ENCODE peak calls at places on chromosomes 6 and 20, in five cellular contexts. W, U, Z, T and V are unnamed samples.

GRCh38 chr6:42021847-42022754 is 28.2 kb upstream of the TAF8 start:
- DNase-seq in T (no peak), U (peak), Z (peak), W (no peak), V (no peak)

GRCh38 chr6:113920663-113921267 is 50.2 kb downstream of the HDAC2 start:
- DNase-seq in W (no peak), U (no peak), Z (no peak), T (no peak), V (no peak)

GRCh38 chr6:473356-473755 is 81.8 kb downstream of the IRF4 start:
- DNase-seq in Z (no peak), T (no peak), U (no peak), W (no peak), V (no peak)

GRCh38 chr20:3685341-3685740 is 3.5 kb upstream of the ADAM33 start:
- DNase-seq in T (no peak), U (no peak), Z (no peak), W (no peak), V (no peak)

GRCh38 chr20:46872315-46873211 is 22.1 kb upstream of the EYA2 start:
- DNase-seq in T (no peak), U (no peak), W (no peak), Z (no peak), V (no peak)

GRCh38 chr6:21132856-21133610 is 460.5 kb upstream of the SOX4 start:
- DNase-seq in W (no peak), T (no peak), Z (no peak), U (no peak), V (no peak)

GRCh38 chr6:107414246-107414645 is 45.1 kb downstream of the PDSS2 start:
- DNase-seq in U (no peak), T (no peak), Z (no peak), W (no peak), V (no peak)

GRCh38 chr6:149474108-149474935 is 10.5 kb downstream of the ZC3H12D start:
- DNase-seq in Z (no peak), W (no peak), U (no peak), T (no peak), V (no peak)

GRCh38 chr6:143734641-143735063 is 56.9 kb downstream of the PHACTR2 start:
- DNase-seq in W (no peak), T (no peak), Z (no peak), U (no peak), V (no peak)

GRCh38 chr6:44132476-44132875 is 5.1 kb downstream of the TMEM63B start:
- DNase-seq in T (no peak), U (no peak), Z (no peak), W (peak), V (no peak)

GRCh38 chr6:43020847-43021246 is 576 bp upstream of the RRP36 start:
- DNase-seq in T (no peak), Z (no peak), U (no peak), W (no peak), V (peak)

GRCh38 chr6:32069460-32069859 is 31.2 kb downstream of the CYP21A2 start:
- DNase-seq in W (no peak), U (no peak), Z (no peak), T (peak), V (no peak)

DNA sequence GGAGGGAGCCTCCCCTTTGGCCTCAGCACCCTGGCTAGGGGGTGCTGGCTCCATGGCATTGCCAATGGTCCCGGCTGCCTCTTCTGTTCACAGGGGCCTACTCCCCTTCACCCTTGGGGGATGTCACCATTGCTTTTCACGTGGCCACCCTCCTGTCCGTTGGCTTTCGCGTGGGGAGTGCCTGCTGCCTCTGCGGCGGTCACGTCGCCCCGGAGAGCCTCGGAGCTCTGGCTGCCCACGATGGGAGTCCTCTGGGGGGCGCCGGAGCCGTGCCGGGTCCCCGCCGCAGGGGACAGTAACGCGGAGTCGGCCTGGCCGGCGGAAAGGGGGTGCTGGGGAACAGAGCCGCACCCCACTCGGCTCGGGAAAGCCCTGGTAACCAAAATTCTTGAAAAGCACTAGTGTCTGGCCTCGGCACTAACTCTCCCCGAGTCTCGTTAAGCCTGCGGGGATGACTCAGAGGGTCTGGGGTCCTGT is 661 bp upstream of the HEBP2 start:
- DNase-seq in Z (peak), T (no peak), U (peak), W (peak), V (peak)
- TF ChIP-seq CTCF in Z (no peak), T (no peak), U (peak), W (no peak), V (peak)

DNA sequence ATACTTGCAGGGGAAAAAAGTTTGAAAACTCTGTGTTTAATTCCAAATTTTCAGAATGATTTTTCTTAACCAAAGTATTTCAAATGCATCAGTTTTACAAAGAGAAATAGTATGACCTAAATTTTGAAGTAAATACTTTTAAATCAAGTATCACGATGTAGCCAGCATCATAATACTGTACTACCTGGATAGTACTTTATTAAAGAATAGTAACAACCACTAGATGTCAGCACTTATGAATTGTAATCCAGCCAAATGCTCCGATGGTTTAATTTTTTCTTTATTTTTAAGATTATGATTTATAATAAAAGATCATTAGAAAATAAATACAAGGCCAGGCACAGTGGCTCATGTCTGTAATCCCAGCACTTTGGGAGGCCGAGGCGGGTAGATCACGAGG is 37.2 kb upstream of the HACE1 start:
- DNase-seq in T (no peak), Z (no peak), W (no peak), U (no peak), V (no peak)
- TF ChIP-seq CTCF in T (peak), Z (no peak), W (no peak), U (peak), V (peak)

DNA sequence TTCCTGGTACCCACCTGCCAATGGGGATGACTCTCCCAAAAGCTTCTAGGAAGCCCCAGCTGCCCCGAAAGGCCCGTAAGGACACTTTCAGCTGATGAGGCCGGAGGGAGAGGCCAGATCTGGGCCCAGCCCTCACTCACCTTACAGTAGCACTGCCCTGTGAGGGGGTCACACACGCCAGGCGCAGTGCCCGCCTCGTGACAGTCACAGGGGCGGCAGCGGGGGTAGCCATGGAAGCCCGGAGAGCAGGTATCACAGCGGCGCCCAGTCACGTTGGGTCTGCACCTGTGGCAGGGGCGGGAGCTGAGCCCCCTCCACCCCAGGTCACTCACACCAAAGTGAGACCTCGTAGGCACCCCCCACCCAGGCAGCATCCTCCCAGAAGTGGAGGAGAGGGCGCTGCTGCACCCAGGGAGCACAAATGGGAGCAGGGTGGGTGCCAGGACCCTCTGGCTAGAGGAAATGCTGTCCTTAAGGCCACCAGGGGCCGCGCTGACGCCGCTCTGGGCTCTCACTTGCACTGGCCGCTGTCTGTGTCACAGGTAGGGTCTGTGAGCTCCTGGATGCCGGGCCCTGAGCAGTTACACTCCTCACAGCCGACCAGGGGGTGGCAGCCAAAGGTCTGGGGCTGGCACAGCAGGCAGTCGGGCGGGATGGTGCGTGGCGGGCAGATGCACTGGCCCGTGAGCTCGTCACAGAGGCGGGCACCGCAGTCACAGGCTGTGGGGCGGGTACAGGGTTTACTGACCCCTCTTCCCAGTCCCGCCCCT is 25.1 kb downstream of the ADRM1 start:
- DNase-seq in T (peak), Z (no peak), U (no peak), W (no peak), V (no peak)
- TF ChIP-seq CTCF in T (no peak), Z (no peak), U (no peak), W (no peak), V (no peak)

GRCh38 chr6:142152731-142153130 is 5.7 kb downstream of the VTA1 start:
- DNase-seq in T (no peak), U (no peak), W (no peak), Z (no peak), V (no peak)

GRCh38 chr6:142155091-142155490 is 8.0 kb downstream of the VTA1 start:
- DNase-seq in T (no peak), Z (no peak), W (no peak), U (no peak), V (no peak)

GRCh38 chr6:142153230-142153629 is 6.2 kb downstream of the VTA1 start:
- DNase-seq in U (no peak), W (no peak), Z (no peak), T (no peak), V (no peak)

DNA sequence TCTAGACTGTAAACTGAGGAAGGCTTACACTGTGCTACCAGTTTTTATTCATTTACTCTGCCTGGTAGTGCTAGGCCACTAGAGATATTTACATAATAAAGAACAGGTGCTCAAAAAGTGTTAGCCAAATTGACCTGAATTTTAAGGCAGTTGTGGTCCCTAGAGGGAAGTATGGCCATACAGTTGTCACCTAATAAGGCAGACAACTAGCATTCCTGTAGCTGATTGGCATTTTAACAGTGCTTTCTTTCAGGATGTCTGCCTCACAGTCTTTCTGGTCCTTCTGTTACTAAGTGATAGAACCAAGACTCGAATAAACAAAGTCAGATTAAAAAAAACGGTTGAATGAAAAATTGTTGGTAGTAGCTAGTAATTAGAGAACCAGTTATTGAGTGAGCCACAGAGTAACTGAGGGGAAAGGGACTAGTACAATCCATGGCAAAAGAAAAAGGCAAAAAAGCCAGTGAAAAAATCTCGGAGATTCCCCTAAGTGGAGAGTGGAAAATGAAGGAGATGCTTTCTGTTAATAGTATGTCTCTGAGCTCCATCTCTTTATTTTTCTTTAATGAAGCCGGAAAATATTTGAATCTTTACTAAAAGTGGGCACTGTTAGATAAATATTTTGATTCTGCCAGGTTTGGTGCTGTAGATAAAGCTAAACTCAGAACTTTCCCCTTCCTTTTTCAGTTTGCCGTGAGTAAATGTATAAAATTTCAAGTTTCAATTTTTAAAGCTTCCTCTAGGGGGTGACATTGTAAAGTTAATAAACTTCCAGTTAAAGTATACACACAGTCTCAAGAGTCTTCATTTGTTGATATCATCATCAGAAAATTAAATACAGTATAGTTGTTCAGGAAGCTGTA is 9.1 kb downstream of the VTA1 start:
- DNase-seq in U (no peak), T (no peak), W (no peak), Z (no peak), V (no peak)
- TF ChIP-seq CTCF in U (no peak), T (peak), W (no peak), Z (peak), V (peak)

GRCh38 chr20:45304464-45304999 is 2.1 kb upstream of the RBPJL start:
- DNase-seq in U (no peak), Z (no peak), W (no peak), T (no peak), V (no peak)

GRCh38 chr20:45305262-45305661 is 1.4 kb upstream of the RBPJL start:
- DNase-seq in T (no peak), U (no peak), W (no peak), Z (no peak), V (no peak)

GRCh38 chr20:45308078-45308778 is at the start of gene MATN4:
- DNase-seq in U (no peak), T (no peak), W (no peak), Z (no peak), V (no peak)

GRCh38 chr20:45307076-45307645 is 521 bp downstream of the RBPJL start:
- DNase-seq in T (no peak), Z (no peak), W (no peak), U (no peak), V (no peak)

DNA sequence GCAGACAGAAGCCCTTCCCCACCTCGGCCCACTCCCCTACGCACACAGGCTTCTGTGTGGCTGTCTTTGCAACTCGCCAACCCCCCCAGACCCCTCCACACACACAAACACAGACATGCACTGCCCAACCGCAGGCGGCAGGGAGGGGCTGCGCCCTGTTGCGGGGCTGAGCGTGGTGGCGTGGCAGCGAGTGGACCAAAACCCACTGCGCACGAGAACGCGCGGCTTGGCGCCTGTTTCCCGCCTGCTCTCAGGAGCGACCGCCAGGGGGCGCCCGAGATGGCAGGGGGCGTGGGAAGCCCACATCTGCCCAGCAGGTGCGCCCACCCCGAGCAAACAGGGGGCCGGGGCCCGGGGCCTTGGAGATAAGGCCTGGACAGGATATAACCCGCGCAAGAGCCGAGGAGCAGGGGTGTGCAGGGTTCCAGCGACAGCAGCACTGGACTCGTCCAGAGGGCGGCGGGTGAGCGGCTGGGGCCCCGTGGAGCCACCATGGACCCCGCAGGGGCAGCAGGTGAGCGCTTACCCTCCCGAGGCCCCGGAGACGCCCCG is at the start of gene RBPJL:
- DNase-seq in T (no peak), Z (peak), W (no peak), U (peak), V (no peak)
- TF ChIP-seq CTCF in T (peak), Z (peak), W (peak), U (peak), V (no peak)

GRCh38 chr20:62436692-62437091 is 9.4 kb upstream of the RBBP8NL start:
- DNase-seq in T (no peak), W (no peak), U (no peak), Z (no peak), V (no peak)

GRCh38 chr20:62434098-62434497 is 6.8 kb upstream of the RBBP8NL start:
- DNase-seq in W (no peak), U (no peak), Z (no peak), T (no peak), V (no peak)

GRCh38 chr20:62437430-62437829 is 10.1 kb upstream of the RBBP8NL start:
- DNase-seq in T (peak), W (no peak), U (no peak), Z (no peak), V (no peak)

GRCh38 chr20:62439218-62439617 is 11.9 kb upstream of the RBBP8NL start:
- DNase-seq in Z (no peak), W (no peak), U (no peak), T (no peak), V (no peak)

DNA sequence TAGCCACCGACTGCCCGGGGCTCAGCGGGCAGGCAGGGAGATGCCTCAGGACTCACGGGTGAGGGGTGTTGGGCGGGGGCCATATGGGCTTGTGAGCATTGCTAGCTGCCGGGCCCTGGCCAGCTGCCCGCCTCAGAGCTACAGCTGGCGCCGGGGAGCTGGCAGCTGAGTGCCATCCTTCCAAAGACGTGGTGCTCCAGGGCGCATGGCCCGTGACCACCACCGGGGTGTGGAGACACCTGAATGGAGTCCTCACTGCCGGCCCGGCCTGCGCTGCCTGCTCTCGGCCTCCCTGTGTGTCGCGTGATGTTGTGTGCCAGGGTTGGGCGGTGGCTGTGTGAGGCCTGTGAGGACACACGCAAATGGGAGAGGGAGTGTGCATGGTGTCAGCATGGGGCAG is 10.6 kb upstream of the RBBP8NL start:
- DNase-seq in W (no peak), U (no peak), Z (no peak), T (peak), V (no peak)
- TF ChIP-seq CTCF in W (no peak), U (no peak), Z (no peak), T (no peak), V (no peak)

DNA sequence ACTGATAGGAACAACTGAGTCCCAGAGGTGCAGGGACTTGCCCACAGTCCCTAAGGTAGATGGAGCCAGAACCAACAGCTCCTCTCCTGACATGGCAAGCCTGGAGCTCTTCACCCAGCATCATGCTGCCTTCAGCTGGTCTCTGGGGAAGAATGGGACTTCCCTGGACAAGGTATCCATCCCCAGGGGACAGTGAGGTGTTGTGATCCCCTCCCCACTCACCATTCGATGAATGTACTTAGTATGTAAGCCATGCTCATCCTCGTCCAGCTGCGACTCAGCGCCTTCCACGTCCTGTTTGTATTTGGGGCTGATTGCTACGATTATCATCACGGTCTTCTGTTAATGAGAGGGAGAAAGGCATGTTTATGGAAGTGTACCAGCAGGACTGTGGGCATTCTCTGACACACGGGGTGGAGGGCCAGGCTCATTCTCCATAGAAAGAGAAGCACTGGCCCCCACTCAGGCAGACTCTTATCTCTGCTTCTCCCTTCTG is 39.4 kb downstream of the TRAF3IP2 start:
- DNase-seq in Z (no peak), T (no peak), U (no peak), W (no peak), V (no peak)
- TF ChIP-seq CTCF in Z (no peak), T (no peak), U (no peak), W (no peak), V (no peak)

DNA sequence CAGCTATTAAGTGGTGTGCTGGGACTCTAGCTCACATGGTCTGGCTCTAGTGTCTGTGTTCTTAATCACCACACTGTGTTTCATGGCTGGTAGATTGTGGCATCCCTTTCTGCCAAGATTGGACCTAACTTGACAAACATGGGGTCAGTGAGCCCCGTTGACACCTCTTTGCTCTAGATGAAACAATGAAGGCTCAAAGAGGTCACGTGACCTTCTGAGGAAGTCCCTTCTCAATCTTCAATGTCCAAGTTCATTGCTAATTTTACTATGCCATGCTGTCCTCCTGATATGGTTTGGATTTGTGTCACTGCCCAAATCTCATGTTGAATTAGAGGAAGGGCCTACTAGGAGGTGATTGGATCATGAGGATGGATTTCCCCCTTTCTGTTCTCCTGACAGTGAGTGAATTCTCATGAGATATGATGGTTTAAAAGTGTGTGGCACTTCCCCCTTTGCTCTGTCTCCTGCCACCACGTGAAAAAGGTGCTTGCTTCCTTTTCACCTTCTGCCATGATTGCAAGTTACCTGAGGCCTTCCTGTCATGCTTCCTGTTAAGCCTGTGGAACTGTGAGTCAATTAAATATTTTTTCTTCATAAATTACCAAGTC is 177.8 kb upstream of the MYLIP start:
- DNase-seq in T (no peak), U (no peak), W (no peak), Z (no peak), V (no peak)
- TF ChIP-seq CTCF in T (no peak), U (no peak), W (no peak), Z (no peak), V (no peak)

GRCh38 chr6:100504786-100505737 is 40.3 kb upstream of the SIM1 start:
- DNase-seq in T (no peak), Z (no peak), W (no peak), U (no peak), V (no peak)
- TF ChIP-seq CTCF in T (no peak), Z (no peak), W (no peak), U (no peak), V (no peak)